ENCODE peak calls at places on chromosomes 6 and 20, in five cellular contexts. D, U, Q, F and X are unnamed samples. For H3K27me3, the result is how much of the 10 kb centered on the place peaks cover.

GRCh38 chr6:82877213-82878195 is 188.1 kb downstream of the UBE3D start:
- DNase-seq in D (no peak), U (no peak), Q (no peak), F (no peak), X (no peak)

GRCh38 chr6:65170273-65170672 is 536.8 kb downstream of the EYS start:
- DNase-seq in D (no peak), U (no peak), Q (no peak), F (no peak), X (no peak)

GRCh38 chr6:162973975-162974374 is 246.2 kb downstream of the PACRG start:
- DNase-seq in D (no peak), U (no peak), Q (no peak), F (no peak), X (no peak)

GRCh38 chr6:158654498-158654897 is 4.6 kb downstream of the SYTL3 start:
- DNase-seq in D (peak), U (no peak), Q (no peak), F (peak), X (no peak)

GRCh38 chr6:109073344-109074235 is 21.1 kb downstream of the SESN1 start:
- DNase-seq in D (no peak), U (peak), Q (no peak), F (no peak), X (peak)

GRCh38 chr20:63091901-63092659 is 85.3 kb upstream of the BHLHE23 start:
- DNase-seq in D (peak), U (no peak), Q (peak), F (peak), X (no peak)

GRCh38 chr6:170097505-170098427 is 193.1 kb downstream of the DLL1 start:
- DNase-seq in D (peak), U (no peak), Q (peak), F (peak), X (no peak)

GRCh38 chr6:16238057-16238657 is at the start of gene GMPR:
- DNase-seq in D (peak), U (peak), Q (peak), F (peak), X (no peak)

GRCh38 chr6:160507420-160507819 is 156.7 kb downstream of the LPA start:
- DNase-seq in D (no peak), U (no peak), Q (no peak), F (no peak), X (no peak)

GRCh38 chr6:151374024-151374423 is 17.3 kb downstream of the ZBTB2 start:
- DNase-seq in D (no peak), U (peak), Q (no peak), F (no peak), X (no peak)

GRCh38 chr6:111759413-111759835 is 113.8 kb downstream of the FYN start:
- DNase-seq in D (no peak), U (no peak), Q (no peak), F (no peak), X (no peak)

GRCh38 chr6:4732691-4733315 is 43.4 kb upstream of the CDYL start:
- DNase-seq in D (peak), U (no peak), Q (no peak), F (no peak), X (peak)

GRCh38 chr6:10595731-10596664 is 74.8 kb downstream of the GCNT2 start:
- DNase-seq in D (no peak), U (no peak), Q (no peak), F (no peak), X (no peak)

GRCh38 chr6:14713008-14713452 is 532.8 kb upstream of the JARID2 start:
- DNase-seq in D (peak), U (no peak), Q (no peak), F (no peak), X (no peak)

GRCh38 chr6:160217863-160218262 is 40.8 kb downstream of the SLC22A2 start:
- DNase-seq in D (no peak), U (no peak), Q (no peak), F (no peak), X (no peak)

GRCh38 chr6:3385660-3386151 is 71.1 kb downstream of the SLC22A23 start:
- DNase-seq in D (peak), U (no peak), Q (peak), F (peak), X (no peak)

GRCh38 chr6:150169609-150170008 is 26.8 kb downstream of the PPP1R14C start:
- DNase-seq in D (no peak), U (no peak), Q (no peak), F (no peak), X (no peak)

GRCh38 chr6:155219858-155220301 is 43.9 kb upstream of the CLDN20 start:
- DNase-seq in D (no peak), U (no peak), Q (peak), F (peak), X (no peak)

GRCh38 chr20:59120491-59120890 is 43.1 kb upstream of the ZNF831 start:
- DNase-seq in D (no peak), U (peak), Q (no peak), F (no peak), X (no peak)

GRCh38 chr20:39253051-39253682 is 291.0 kb downstream of the DHX35 start:
- DNase-seq in D (no peak), U (no peak), Q (no peak), F (no peak), X (no peak)

GRCh38 chr20:6718660-6719059 is 48.8 kb upstream of the BMP2 start:
- DNase-seq in D (no peak), U (no peak), Q (no peak), F (no peak), X (no peak)

GRCh38 chr6:156776841-156777576 is at the start of gene ARID1B:
- DNase-seq in D (peak), U (peak), Q (peak), F (peak), X (peak)

GRCh38 chr6:37101991-37102298 is 68.0 kb upstream of the PIM1 start:
- DNase-seq in D (no peak), U (no peak), Q (no peak), F (no peak), X (no peak)

GRCh38 chr6:150250826-150251225 is 108.0 kb downstream of the PPP1R14C start:
- DNase-seq in D (no peak), U (no peak), Q (no peak), F (no peak), X (no peak)

GRCh38 chr20:7912551-7912950 is 27.7 kb downstream of the HAO1 start:
- DNase-seq in D (no peak), U (no peak), Q (no peak), F (no peak), X (no peak)
- H3K4me3 ChIP-seq in D (no peak), U (no peak), Q (no peak), F (no peak), X (no peak)

DNA sequence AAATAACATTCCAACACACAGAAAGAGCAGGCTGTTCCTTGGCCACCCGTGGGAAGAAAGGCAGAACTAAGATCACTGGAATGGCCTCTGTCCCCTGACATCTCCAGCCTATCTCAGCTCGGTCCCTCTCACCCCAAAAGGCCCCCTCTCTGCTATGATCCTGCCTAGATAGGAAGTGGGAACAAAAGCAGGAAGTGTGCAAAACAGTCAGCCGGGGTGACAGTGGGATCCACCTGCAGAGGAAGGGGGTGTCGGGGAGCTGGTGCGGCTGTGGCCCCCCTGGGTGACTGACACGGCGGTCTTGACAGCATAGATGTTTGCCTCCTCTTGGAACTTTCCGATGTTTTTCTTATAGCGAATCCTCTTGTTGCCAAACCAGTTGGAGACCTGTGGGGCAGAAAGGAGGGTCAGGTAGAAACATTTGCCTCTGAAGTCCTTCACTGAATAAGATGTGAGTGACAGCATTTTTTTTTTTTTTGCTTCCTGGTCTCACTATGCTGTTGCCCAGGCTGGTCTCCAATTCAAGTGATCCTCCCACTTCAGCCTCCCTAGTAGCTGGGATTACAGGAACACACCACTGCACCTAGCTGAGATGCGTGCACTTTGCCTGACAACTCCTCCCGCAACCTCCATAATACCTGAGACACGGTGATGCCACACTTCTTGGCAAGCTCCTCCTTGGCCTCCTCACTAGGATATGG is 2.8 kb downstream of the PBX2 start:
- DNase-seq in D (no peak), U (no peak), Q (no peak), F (no peak), X (no peak)
- H3K27ac ChIP-seq in D (peak), U (peak), Q (peak), F (peak), X (no peak)

DNA sequence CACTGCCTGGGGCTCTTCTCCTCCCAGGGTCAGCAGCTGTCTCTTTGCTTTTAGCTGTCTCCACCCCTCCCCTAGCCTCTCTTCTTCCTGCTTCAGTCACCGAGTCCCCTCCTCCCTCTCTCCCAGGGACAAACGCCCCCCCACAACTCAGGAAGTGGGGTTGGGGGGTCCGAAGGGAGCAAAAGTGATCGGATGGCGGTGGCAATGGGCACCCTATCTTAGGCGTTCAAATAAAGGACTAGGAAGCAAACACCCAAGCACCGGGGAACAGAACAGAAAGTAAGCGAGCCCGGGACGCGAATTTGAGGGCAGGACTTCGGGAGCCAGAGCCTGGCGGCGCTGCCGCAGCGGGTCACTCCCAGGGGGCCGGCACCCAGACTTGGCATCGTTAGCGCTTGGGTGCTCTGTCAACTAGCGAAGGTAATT is 951 bp upstream of the ITPR3 start:
- DNase-seq in D (no peak), U (no peak), Q (no peak), F (peak), X (no peak)
- H3K27me3 ChIP-seq in D (under half), U (under half), Q (under half), F (under half), X (under half)

GRCh38 chr6:119035459-119035858 is 43.0 kb downstream of the FAM184A start:
- DNase-seq in D (no peak), U (no peak), Q (no peak), F (no peak), X (no peak)
- H3K4me3 ChIP-seq in D (no peak), U (no peak), Q (no peak), F (no peak), X (no peak)

GRCh38 chr6:106546322-106547052 is 82.8 kb downstream of the RTN4IP1 start:
- DNase-seq in D (no peak), U (no peak), Q (no peak), F (no peak), X (peak)
- H3K27ac ChIP-seq in D (peak), U (no peak), Q (peak), F (peak), X (peak)